ENCODE peak calls at places on chromosomes 13 and 19, in eight cellular contexts. B is body of pancreas, G is A549, K is adrenal gland, S is H54, A is heart left ventricle, I is H1, D is IMR-90. N is an unnamed sample.

GRCh38 chr19:1167687-1168561 is 6.1 kb downstream of the SBNO2 start:
- DNase-seq in B (no peak), G (no peak), K (peak), S (no peak), A (no peak), I (no peak), D (no peak), N (peak)

GRCh38 chr19:53977991-53978731 is 13.3 kb upstream of the CACNG6 start:
- DNase-seq in B (no peak), G (peak), K (peak), S (peak), A (peak), I (peak), D (peak), N (peak)

GRCh38 chr13:59532405-59532804 is 631.3 kb downstream of the DIAPH3 start:
- DNase-seq in B (no peak), G (no peak), K (no peak), S (no peak), A (no peak), I (no peak), D (no peak), N (no peak)

GRCh38 chr19:16136185-16137067 is 7.1 kb upstream of the HSH2D start:
- DNase-seq in B (peak), G (no peak), K (no peak), S (no peak), A (no peak), I (no peak), D (no peak), N (no peak)

GRCh38 chr19:3108775-3109174 is 14.6 kb downstream of the GNA11 start:
- DNase-seq in B (peak), G (peak), K (peak), S (peak), A (no peak), I (peak), D (peak), N (peak)

GRCh38 chr13:110563463-110563774 is 1.9 kb upstream of the RAB20 start:
- DNase-seq in B (no peak), G (no peak), K (no peak), S (no peak), A (no peak), I (no peak), D (no peak), N (no peak)

GRCh38 chr19:6216996-6217751 is 62.6 kb downstream of the MLLT1 start:
- DNase-seq in B (no peak), G (no peak), K (no peak), S (no peak), A (peak), I (no peak), D (peak), N (peak)

GRCh38 chr13:26255717-26256277 is 1.9 kb downstream of the CDK8 start:
- DNase-seq in B (no peak), G (peak), K (no peak), S (no peak), A (no peak), I (no peak), D (peak), N (no peak)

GRCh38 chr19:51259348-51260245 is 8.7 kb downstream of the SIGLECL1 start:
- DNase-seq in B (peak), G (peak), K (peak), S (no peak), A (no peak), I (peak), D (peak), N (peak)

GRCh38 chr13:98802999-98803666 is 50.7 kb upstream of the SLC15A1 start:
- DNase-seq in B (no peak), G (no peak), K (no peak), S (no peak), A (no peak), I (peak), D (no peak), N (no peak)

GRCh38 chr13:47112205-47112896 is 215.5 kb upstream of the HTR2A start:
- DNase-seq in B (no peak), G (no peak), K (no peak), S (no peak), A (no peak), I (no peak), D (no peak), N (no peak)

GRCh38 chr19:6774821-6775707 is 2.6 kb downstream of the VAV1 start:
- DNase-seq in B (no peak), G (no peak), K (peak), S (no peak), A (no peak), I (no peak), D (no peak), N (no peak)

GRCh38 chr19:54190942-54191670 is at the start of gene TSEN34:
- DNase-seq in B (peak), G (no peak), K (peak), S (peak), A (peak), I (peak), D (peak), N (peak)

GRCh38 chr13:110347535-110348308 is 40.6 kb downstream of the COL4A2 start:
- DNase-seq in B (no peak), G (peak), K (peak), S (peak), A (no peak), I (no peak), D (peak), N (no peak)

DNA sequence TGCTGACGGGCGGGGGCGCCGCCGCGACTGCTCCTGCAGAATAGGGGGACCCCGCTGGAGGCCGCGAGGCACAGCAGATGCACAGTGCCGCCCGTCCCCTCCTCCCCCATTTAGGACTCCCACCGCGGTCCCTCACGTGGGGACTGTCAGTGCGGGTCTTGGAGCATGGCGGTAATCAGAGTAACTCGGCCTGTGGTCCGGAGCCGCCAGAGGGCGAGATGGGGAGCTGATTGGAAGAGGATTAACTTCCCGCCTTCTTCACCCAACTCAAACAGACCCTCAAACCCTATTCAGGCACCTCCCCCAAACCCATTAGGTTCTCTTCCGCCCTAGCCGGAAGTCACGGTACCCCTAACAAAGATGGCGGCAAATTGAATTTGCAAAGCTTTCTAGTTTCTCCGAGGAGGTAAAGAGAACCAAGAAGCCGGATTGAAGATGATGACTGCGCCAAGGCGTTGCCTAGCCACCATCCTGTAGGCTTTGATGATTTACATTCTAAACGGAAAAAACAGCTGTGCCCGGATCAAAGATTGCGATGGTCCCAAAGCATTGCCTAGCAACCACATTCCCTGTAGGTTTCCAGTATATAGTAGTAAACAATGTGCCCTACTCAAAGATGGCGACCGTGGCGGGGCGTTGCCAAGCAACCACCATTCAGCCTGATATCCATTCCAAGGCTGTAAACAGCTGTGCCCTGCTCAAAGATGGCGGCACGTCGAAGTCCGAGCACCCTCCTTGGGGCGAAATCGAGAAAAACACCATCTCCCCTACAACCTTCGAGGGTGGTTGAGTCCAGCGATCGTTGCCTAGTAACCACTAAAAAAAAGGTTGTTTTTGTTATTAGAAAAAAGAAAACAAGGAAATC is at the start of gene FUZ:
- DNase-seq in B (peak), G (peak), K (peak), S (peak), A (peak), I (peak), D (peak), N (peak)
- TF ChIP-seq POLR2A in B (no peak), G (peak), K (no peak), S (no peak), A (no peak), I (peak), D (no peak), N (no peak)

GRCh38 chr13:28338202-28338601 is 156.7 kb downstream of the FLT1 start:
- DNase-seq in B (no peak), G (no peak), K (no peak), S (no peak), A (no peak), I (no peak), D (no peak), N (no peak)
- TF ChIP-seq POLR2A in B (no peak), G (no peak), K (no peak), S (no peak), A (no peak), I (no peak), D (no peak), N (no peak)

GRCh38 chr19:46602392-46603194 is 1.5 kb downstream of the CALM3 start:
- DNase-seq in B (no peak), G (no peak), K (peak), S (no peak), A (no peak), I (no peak), D (no peak), N (peak)

GRCh38 chr19:46601318-46602224 is at the start of gene CALM3:
- DNase-seq in B (no peak), G (no peak), K (no peak), S (no peak), A (no peak), I (no peak), D (no peak), N (peak)

GRCh38 chr19:46599716-46600392 is 1.3 kb upstream of the CALM3 start:
- DNase-seq in B (no peak), G (peak), K (no peak), S (no peak), A (no peak), I (no peak), D (no peak), N (peak)

GRCh38 chr19:46598372-46598917 is 2.7 kb upstream of the CALM3 start:
- DNase-seq in B (no peak), G (no peak), K (no peak), S (no peak), A (no peak), I (no peak), D (no peak), N (no peak)

GRCh38 chr19:46600393-46601317 is 475 bp upstream of the CALM3 start:
- DNase-seq in B (peak), G (peak), K (peak), S (peak), A (peak), I (peak), D (peak), N (peak)
- TF ChIP-seq POLR2A in B (peak), G (peak), K (peak), S (peak), A (no peak), I (peak), D (peak), N (no peak)

GRCh38 chr13:75635621-75636338 is at the start of gene LMO7:
- DNase-seq in B (peak), G (peak), K (peak), S (peak), A (peak), I (peak), D (peak), N (peak)

GRCh38 chr13:75635101-75635620 is 969 bp upstream of the LMO7 start:
- DNase-seq in B (no peak), G (no peak), K (peak), S (no peak), A (no peak), I (no peak), D (no peak), N (no peak)

GRCh38 chr13:75637101-75637774 is 1.1 kb downstream of the LMO7 start:
- DNase-seq in B (no peak), G (no peak), K (no peak), S (no peak), A (no peak), I (no peak), D (no peak), N (no peak)

GRCh38 chr13:75639426-75639825 is 3.3 kb downstream of the LMO7 start:
- DNase-seq in B (no peak), G (no peak), K (no peak), S (no peak), A (no peak), I (no peak), D (no peak), N (no peak)

DNA sequence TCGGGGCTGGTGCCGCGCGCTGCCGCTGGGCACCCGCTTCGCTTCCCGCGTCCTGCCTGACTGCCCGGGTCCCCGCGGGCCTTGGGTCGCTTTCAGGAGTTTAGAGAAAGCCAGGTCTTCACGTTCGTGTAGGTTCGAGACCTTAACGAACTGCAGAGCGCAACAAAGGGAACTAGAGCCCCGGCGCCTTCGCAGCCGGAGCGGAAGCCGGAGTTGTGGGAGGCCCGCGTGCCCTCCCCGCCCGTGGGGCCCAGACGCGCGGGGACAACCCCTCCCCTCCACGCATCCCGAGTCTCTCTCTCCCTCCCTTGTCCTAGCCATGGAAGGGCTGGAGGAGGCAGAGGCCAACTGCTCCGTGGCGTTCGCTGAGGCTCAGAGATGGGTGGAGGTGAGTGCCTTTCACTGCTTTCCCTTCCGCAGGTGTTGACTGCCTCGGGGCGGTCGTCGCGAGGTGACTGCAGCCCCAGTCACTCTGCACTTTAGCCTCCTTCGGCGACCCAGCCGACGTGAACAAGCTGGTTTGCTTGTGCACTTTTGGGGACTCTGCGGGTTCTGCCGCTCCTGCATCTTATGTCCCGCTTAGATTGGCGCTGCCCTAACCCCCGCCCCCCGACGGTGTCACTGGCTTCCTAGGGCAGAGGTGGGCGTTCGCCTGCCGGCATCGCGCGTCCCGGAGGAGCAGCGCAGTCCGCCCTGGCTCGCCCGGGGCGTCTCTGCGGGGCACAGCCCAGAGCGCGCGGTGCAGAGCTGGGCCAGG is 387 bp downstream of the LMO7 start:
- DNase-seq in B (peak), G (no peak), K (peak), S (peak), A (no peak), I (peak), D (peak), N (no peak)
- TF ChIP-seq POLR2A in B (no peak), G (no peak), K (no peak), S (peak), A (no peak), I (peak), D (no peak), N (no peak)

DNA sequence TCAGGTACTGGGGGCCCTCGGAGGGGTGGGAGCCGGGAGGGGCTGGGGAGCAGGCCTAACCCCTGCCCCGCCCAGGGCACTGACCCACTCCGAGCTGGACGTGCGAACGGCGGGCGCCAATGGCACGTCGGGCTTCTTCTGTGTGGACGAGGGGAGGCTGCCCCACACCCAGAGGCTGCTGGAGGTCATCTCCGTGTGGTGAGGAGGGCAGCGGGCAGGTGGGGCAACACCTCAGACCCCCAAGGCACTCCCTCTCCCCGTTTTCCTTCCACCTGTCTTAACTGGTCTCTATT is 18.2 kb downstream of the HPN start:
- DNase-seq in B (no peak), G (no peak), K (no peak), S (no peak), A (no peak), I (no peak), D (no peak), N (no peak)
- TF ChIP-seq POLR2A in B (no peak), G (no peak), K (no peak), S (no peak), A (no peak), I (no peak), D (no peak), N (no peak)